ENCODE peak calls at places on chromosomes 6 and 20, in eight cellular contexts. E is mammary epithelial cell, D is A549, X is stomach, L is tibial artery, N is tibial nerve, T is astrocyte, G is cardiac muscle cell. J is an unnamed sample. For H3K4me1, the result is how much of the 10 kb centered on the place peaks cover.

GRCh38 chr6:31907158-31907813 is 5.4 kb upstream of the ZBTB12 start:
- DNase-seq in D (no peak), E (peak), L (no peak), N (no peak), G (peak), X (no peak), T (peak), J (no peak)

GRCh38 chr6:87972279-87972678 is 75.4 kb upstream of the SPACA1 start:
- DNase-seq in D (no peak), N (no peak), L (no peak), X (no peak), G (no peak), T (no peak), E (no peak), J (no peak)

GRCh38 chr20:44052166-44052565 is 134.8 kb downstream of the JPH2 start:
- DNase-seq in G (no peak), L (no peak), T (no peak), E (no peak), D (no peak), X (peak), N (no peak), J (peak)

GRCh38 chr6:11700118-11700718 is 78.4 kb downstream of the ADTRP start:
- DNase-seq in X (no peak), T (peak), L (no peak), D (peak), N (peak), G (peak), E (peak), J (no peak)

GRCh38 chr6:100078509-100078908 is 84.5 kb upstream of the MCHR2 start:
- DNase-seq in T (peak), D (no peak), L (no peak), X (no peak), N (no peak), G (peak), E (peak), J (peak)

GRCh38 chr20:62303327-62304226 is 780 bp downstream of the ADRM1 start:
- DNase-seq in D (no peak), T (no peak), X (no peak), L (no peak), G (no peak), E (peak), N (no peak), J (peak)

GRCh38 chr6:14635195-14635594 is 517.6 kb downstream of the CD83 start:
- DNase-seq in T (no peak), L (no peak), G (no peak), N (no peak), X (peak), D (no peak), E (peak), J (no peak)

GRCh38 chr20:6053776-6054688 is at the start of gene LRRN4:
- DNase-seq in X (peak), L (no peak), N (no peak), D (no peak), E (peak), T (peak), G (peak), J (peak)

GRCh38 chr6:16420715-16421461 is 182.5 kb downstream of the GMPR start:
- DNase-seq in N (no peak), T (peak), D (no peak), L (no peak), E (no peak), G (peak), X (no peak), J (no peak)

GRCh38 chr6:119957195-119957594 is 607.6 kb upstream of the MAN1A1 start:
- DNase-seq in L (no peak), D (no peak), T (no peak), X (no peak), N (no peak), E (no peak), G (no peak), J (peak)

GRCh38 chr6:151191477-151191995 is 48.2 kb upstream of the AKAP12 start:
- DNase-seq in E (no peak), T (no peak), X (no peak), L (no peak), N (no peak), D (no peak), G (no peak), J (no peak)

GRCh38 chr6:53793318-53793975 is 1.4 kb upstream of the LRRC1 start:
- DNase-seq in G (peak), N (no peak), X (peak), T (peak), L (peak), E (peak), D (peak), J (peak)

GRCh38 chr6:36954262-36954931 is at the start of gene PI16:
- DNase-seq in L (no peak), X (no peak), T (no peak), N (no peak), E (no peak), D (no peak), G (no peak), J (no peak)

GRCh38 chr6:147194652-147195403 is 9.4 kb upstream of the STXBP5 start:
- DNase-seq in X (no peak), D (no peak), G (no peak), E (peak), N (no peak), T (peak), L (no peak), J (no peak)

GRCh38 chr20:62193079-62194025 is 10.5 kb downstream of the MTG2 start:
- DNase-seq in G (no peak), L (no peak), E (no peak), N (no peak), T (no peak), D (no peak), X (no peak), J (no peak)

GRCh38 chr6:168239374-168239773 is 80.2 kb downstream of the DACT2 start:
- DNase-seq in D (no peak), L (no peak), N (no peak), T (peak), G (peak), E (no peak), X (no peak), J (no peak)

GRCh38 chr20:59031326-59032022 is 661 bp downstream of the ATP5F1E start:
- DNase-seq in L (no peak), X (no peak), T (no peak), G (peak), D (no peak), E (no peak), N (no peak), J (no peak)

GRCh38 chr20:8153281-8153908 is 21.3 kb downstream of the PLCB1 start:
- DNase-seq in N (no peak), L (no peak), D (no peak), T (no peak), X (no peak), E (no peak), G (peak), J (no peak)

GRCh38 chr6:138492113-138492512 is 7.2 kb downstream of the NHSL1 start:
- DNase-seq in N (no peak), L (no peak), E (no peak), D (no peak), G (no peak), T (no peak), X (no peak), J (no peak)

GRCh38 chr6:161701051-161701450 is 427.2 kb upstream of the AGPAT4 start:
- DNase-seq in T (no peak), E (no peak), G (no peak), D (no peak), N (no peak), X (no peak), L (no peak), J (no peak)

GRCh38 chr20:62055106-62055861 is 10.4 kb downstream of the TAF4 start:
- DNase-seq in L (no peak), G (no peak), D (no peak), X (peak), N (no peak), T (no peak), E (no peak), J (peak)

GRCh38 chr6:52136055-52136454 is 48.6 kb upstream of the PKHD1 start:
- DNase-seq in N (no peak), T (no peak), L (no peak), X (no peak), E (no peak), G (no peak), D (no peak), J (no peak)

GRCh38 chr6:139881728-139882211 is 507.3 kb upstream of the CITED2 start:
- DNase-seq in T (peak), N (peak), L (no peak), X (no peak), G (peak), E (peak), D (peak), J (peak)

GRCh38 chr6:11616200-11616611 is 78.7 kb downstream of the TMEM170B start:
- DNase-seq in E (no peak), N (no peak), X (no peak), D (no peak), G (peak), T (peak), L (no peak), J (no peak)

GRCh38 chr6:107187630-107188029 is 72.3 kb upstream of the BEND3 start:
- DNase-seq in E (no peak), T (no peak), D (no peak), L (no peak), G (no peak), N (no peak), X (no peak), J (no peak)

GRCh38 chr6:5516036-5516435 is 254.7 kb downstream of the FARS2 start:
- DNase-seq in L (no peak), X (no peak), E (no peak), D (no peak), N (no peak), G (no peak), T (no peak), J (no peak)

GRCh38 chr6:110513001-110513400 is 36.6 kb upstream of the SLC22A16 start:
- DNase-seq in E (peak), G (peak), T (no peak), D (no peak), X (no peak), N (no peak), L (no peak), J (no peak)

GRCh38 chr6:25327372-25327771 is 48.2 kb downstream of the CARMIL1 start:
- DNase-seq in N (no peak), L (no peak), X (no peak), G (no peak), T (no peak), D (no peak), E (no peak), J (no peak)

GRCh38 chr6:78538002-78538401 is 329.3 kb upstream of the IRAK1BP1 start:
- DNase-seq in X (no peak), L (no peak), N (no peak), G (peak), T (peak), E (peak), D (no peak), J (no peak)

GRCh38 chr6:14743465-14744211 is 502.2 kb upstream of the JARID2 start:
- DNase-seq in X (peak), N (peak), D (peak), T (peak), L (peak), E (peak), G (peak), J (no peak)

GRCh38 chr6:128822271-128822670 is 60.7 kb upstream of the LAMA2 start:
- DNase-seq in L (no peak), T (peak), E (no peak), N (no peak), D (no peak), X (no peak), G (peak), J (no peak)

GRCh38 chr6:52724406-52725121 is 38.7 kb downstream of the GSTA2 start:
- DNase-seq in E (peak), N (peak), T (no peak), G (peak), X (peak), L (peak), D (peak), J (peak)

GRCh38 chr6:164216368-164216767 is 801.9 kb downstream of the QKI start:
- DNase-seq in E (no peak), G (no peak), D (no peak), T (no peak), L (no peak), N (no peak), X (no peak), J (no peak)

GRCh38 chr6:135520781-135521180 is 23.2 kb upstream of the AHI1 start:
- DNase-seq in X (no peak), G (no peak), N (no peak), E (no peak), D (no peak), T (peak), L (no peak), J (no peak)

GRCh38 chr20:18524646-18525045 is 16.9 kb downstream of the SEC23B start:
- DNase-seq in N (no peak), D (no peak), E (peak), X (no peak), L (no peak), T (peak), G (peak), J (no peak)

GRCh38 chr20:5364136-5364821 is 47.5 kb upstream of the PROKR2 start:
- DNase-seq in T (no peak), X (no peak), D (no peak), G (no peak), N (no peak), E (peak), L (no peak), J (no peak)

GRCh38 chr6:121555201-121555600 is 119.8 kb downstream of the GJA1 start:
- DNase-seq in G (no peak), E (no peak), D (no peak), L (no peak), X (no peak), N (no peak), T (no peak), J (no peak)

DNA sequence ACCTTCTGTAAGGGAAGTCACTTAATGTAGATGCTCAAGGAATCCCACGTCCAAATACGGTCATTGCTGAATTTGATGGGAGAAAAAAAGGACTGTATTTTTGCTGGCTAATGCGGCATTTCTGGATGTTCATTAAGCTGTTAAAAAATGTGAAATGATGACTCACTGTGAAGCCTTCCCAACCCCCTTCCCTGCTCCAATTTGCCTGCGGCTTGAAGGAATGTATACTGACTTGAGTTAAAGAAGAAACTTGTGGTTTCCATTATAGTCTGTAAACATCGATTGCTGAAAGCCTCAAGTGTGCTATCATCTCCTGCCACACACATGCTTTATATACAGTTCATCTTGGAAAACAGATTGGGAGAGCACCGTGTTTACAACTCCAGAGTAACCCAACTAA is 249.1 kb upstream of the JAG1 start:
- DNase-seq in X (no peak), G (peak), L (no peak), E (peak), T (peak), N (no peak), D (no peak), J (no peak)
- H3K4me1 ChIP-seq in X (under half), G (under half), L (under half), E (half or more), T (under half), N (under half), D (half or more), J (under half)

DNA sequence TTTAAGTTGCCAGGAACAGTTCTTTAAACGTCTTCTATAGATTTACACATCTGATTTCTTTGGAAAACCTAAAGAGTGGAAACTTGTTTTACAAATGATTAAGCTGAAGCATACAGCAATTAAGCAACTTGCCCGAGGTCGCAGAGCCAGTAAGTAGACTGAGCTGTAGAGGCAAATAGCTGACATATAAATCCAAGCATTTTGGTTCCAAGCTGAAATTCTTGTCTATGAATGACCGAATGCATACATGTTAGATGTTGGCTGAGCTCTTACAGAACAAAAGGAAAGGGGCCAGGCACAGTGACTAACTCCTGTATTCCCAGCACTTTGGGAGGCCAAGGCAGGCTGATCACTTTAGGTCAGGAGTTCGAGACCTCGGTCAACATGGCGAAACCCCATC is 101.8 kb upstream of the SGK1 start:
- DNase-seq in E (no peak), T (peak), X (no peak), L (no peak), D (no peak), G (peak), N (no peak), J (no peak)
- H3K4me1 ChIP-seq in E (under half), T (half or more), X (under half), L (under half), D (under half), G (under half), N (under half), J (under half)

DNA sequence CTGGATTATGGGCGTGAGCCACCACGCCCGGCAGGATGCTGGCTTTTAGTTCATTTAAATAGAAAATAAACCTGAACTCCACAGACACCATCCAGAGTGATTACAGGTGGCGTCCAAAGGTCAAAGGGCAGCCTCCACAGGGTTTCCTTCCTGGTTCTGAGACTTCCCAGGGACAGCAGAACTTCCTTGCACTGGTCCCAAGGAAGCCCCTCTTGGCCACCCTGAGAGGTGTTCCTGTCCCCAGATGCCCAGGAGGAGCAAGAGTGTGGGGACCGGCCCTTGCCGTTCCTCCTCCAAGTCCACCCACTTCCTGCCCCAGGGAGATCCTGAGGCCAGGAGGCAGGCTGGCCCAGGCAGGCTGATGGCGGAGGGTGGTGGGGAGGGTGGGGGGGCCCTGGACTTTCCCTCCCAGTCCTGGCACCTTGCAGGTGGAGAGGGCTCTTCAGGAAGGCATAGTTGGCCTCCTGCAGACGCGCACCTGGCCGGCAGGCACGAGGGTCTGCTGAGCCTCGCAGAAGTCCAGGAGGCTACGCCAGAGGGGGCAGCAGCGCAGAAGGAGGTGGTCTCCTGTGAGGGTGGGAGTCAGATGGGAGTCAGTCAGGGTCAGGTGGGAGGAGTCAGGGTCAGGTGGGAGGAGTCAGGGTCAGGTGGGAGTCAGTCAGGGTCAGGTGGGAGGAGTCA is 5.0 kb downstream of the FNDC11 start:
- DNase-seq in X (no peak), G (no peak), T (no peak), D (no peak), E (no peak), N (no peak), L (no peak), J (no peak)
- H3K4me1 ChIP-seq in X (under half), G (under half), T (under half), D (under half), E (under half), N (under half), L (under half), J (under half)

GRCh38 chr6:90304308-90304707 is 7.7 kb upstream of the BACH2 start:
- DNase-seq in E (no peak), X (no peak), L (no peak), G (no peak), D (no peak), N (no peak), T (no peak), J (no peak)

GRCh38 chr6:90302320-90302719 is 5.7 kb upstream of the BACH2 start:
- DNase-seq in L (no peak), X (no peak), D (no peak), E (no peak), G (no peak), N (no peak), T (no peak), J (no peak)

GRCh38 chr6:90303037-90303436 is 6.4 kb upstream of the BACH2 start:
- DNase-seq in G (no peak), E (no peak), T (no peak), N (no peak), X (no peak), L (no peak), D (no peak), J (no peak)

GRCh38 chr6:90301816-90302215 is 5.2 kb upstream of the BACH2 start:
- DNase-seq in G (no peak), N (no peak), E (no peak), X (no peak), T (no peak), D (no peak), L (no peak), J (no peak)

GRCh38 chr6:90305800-90306448 is 9.3 kb upstream of the BACH2 start:
- DNase-seq in N (no peak), D (no peak), E (no peak), T (no peak), X (no peak), G (no peak), L (no peak), J (no peak)
- H3K4me1 ChIP-seq in N (under half), D (under half), E (under half), T (under half), X (under half), G (under half), L (under half), J (under half)

GRCh38 chr6:111553580-111553979 is 52.1 kb downstream of the TRAF3IP2 start:
- DNase-seq in X (no peak), D (no peak), T (no peak), E (no peak), N (no peak), L (no peak), G (no peak), J (no peak)
- H3K4me1 ChIP-seq in X (under half), D (under half), T (under half), E (under half), N (under half), L (under half), G (under half), J (under half)

GRCh38 chr6:111798281-111798725 is 74.9 kb downstream of the FYN start:
- DNase-seq in T (no peak), E (no peak), X (no peak), G (no peak), N (no peak), D (no peak), L (no peak), J (no peak)

GRCh38 chr6:111800468-111800760 is 72.8 kb downstream of the FYN start:
- DNase-seq in E (no peak), D (no peak), T (no peak), G (no peak), N (no peak), L (no peak), X (no peak), J (no peak)

GRCh38 chr6:111799576-111800467 is 73.4 kb downstream of the FYN start:
- DNase-seq in E (no peak), G (no peak), X (no peak), T (no peak), D (no peak), L (no peak), N (no peak), J (no peak)

GRCh38 chr6:111802720-111803119 is 70.5 kb downstream of the FYN start:
- DNase-seq in T (no peak), N (no peak), X (no peak), E (no peak), G (no peak), L (no peak), D (no peak), J (no peak)

DNA sequence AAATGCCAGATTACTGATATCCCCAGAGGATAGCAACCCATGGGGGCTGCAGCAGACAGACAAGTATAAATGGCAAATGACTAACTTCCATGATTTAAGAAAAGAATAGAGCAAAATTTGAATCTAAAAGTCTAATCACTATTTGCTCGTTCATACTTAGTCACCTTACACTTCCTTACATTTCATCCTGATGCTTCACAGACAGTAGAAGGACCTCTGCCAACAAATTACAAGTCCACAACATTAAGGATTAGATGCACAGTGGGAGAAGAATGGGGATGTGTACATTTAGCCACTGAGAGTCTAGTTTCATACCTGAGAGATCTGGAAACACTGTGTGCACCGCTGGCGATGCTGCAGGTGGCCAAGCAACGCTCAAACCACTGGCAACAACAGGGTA is 72.4 kb downstream of the FYN start:
- DNase-seq in N (no peak), G (no peak), X (no peak), D (no peak), T (no peak), L (no peak), E (no peak), J (no peak)
- H3K4me1 ChIP-seq in N (under half), G (under half), X (under half), D (under half), T (under half), L (under half), E (under half), J (under half)